ENCODE peak calls at places on chromosome 6, in seven cellular contexts. D, J, C, S, W, K and B are unnamed samples.

GRCh38 chr6:71181565-71181964 is 107.0 kb upstream of the OGFRL1 start:
- DNase-seq in K (no peak), S (peak), W (no peak), D (peak), C (peak), J (peak), B (peak)

GRCh38 chr6:2149370-2150006 is 95.9 kb downstream of the GMDS start:
- DNase-seq in S (no peak), K (peak), J (no peak), C (no peak), W (no peak), D (no peak), B (no peak)

GRCh38 chr6:12941422-12941821 is 224.9 kb downstream of the PHACTR1 start:
- DNase-seq in C (no peak), J (peak), W (no peak), K (no peak), S (no peak), D (peak), B (no peak)

GRCh38 chr6:137033828-137034227 is 10.9 kb downstream of the IL20RA start:
- DNase-seq in J (peak), C (no peak), K (no peak), W (no peak), S (no peak), D (no peak), B (no peak)

GRCh38 chr6:3499603-3500002 is 42.8 kb upstream of the SLC22A23 start:
- DNase-seq in C (no peak), S (no peak), K (no peak), W (no peak), D (no peak), J (no peak), B (no peak)

GRCh38 chr6:157665172-157665571 is 157.9 kb upstream of the SNX9 start:
- DNase-seq in D (no peak), C (no peak), S (no peak), J (no peak), W (no peak), K (no peak), B (no peak)

GRCh38 chr6:32685603-32686002 is 19.1 kb upstream of the HLA-DQB1 start:
- DNase-seq in C (peak), J (peak), D (no peak), S (no peak), W (peak), K (no peak), B (no peak)

GRCh38 chr6:170099387-170099786 is 191.5 kb downstream of the DLL1 start:
- DNase-seq in K (no peak), C (no peak), D (no peak), S (no peak), J (no peak), W (no peak), B (no peak)

GRCh38 chr6:12354499-12354898 is 64.3 kb downstream of the EDN1 start:
- DNase-seq in K (no peak), W (peak), J (peak), D (peak), C (peak), S (peak), B (no peak)

GRCh38 chr6:125947581-125947980 is 9.0 kb upstream of the HINT3 start:
- DNase-seq in C (peak), J (peak), K (no peak), S (peak), D (peak), W (no peak), B (peak)

GRCh38 chr6:1445650-1446645 is 56.6 kb downstream of the FOXF2 start:
- DNase-seq in W (no peak), S (no peak), D (no peak), K (no peak), J (no peak), C (no peak), B (no peak)

GRCh38 chr6:11747021-11747420 is 31.6 kb downstream of the ADTRP start:
- DNase-seq in K (no peak), D (no peak), S (peak), W (no peak), C (no peak), J (peak), B (no peak)

GRCh38 chr6:26543953-26544352 is 5.8 kb downstream of the HMGN4 start:
- DNase-seq in W (peak), K (no peak), C (peak), D (peak), J (no peak), S (peak), B (peak)

GRCh38 chr6:139248911-139249310 is 42.9 kb downstream of the TXLNB start:
- DNase-seq in K (no peak), J (no peak), S (no peak), D (no peak), C (no peak), W (no peak), B (no peak)

GRCh38 chr6:21305827-21306469 is 287.6 kb upstream of the SOX4 start:
- DNase-seq in J (peak), S (no peak), K (peak), W (no peak), C (peak), D (peak), B (peak)

GRCh38 chr6:91646649-91647048 is 1059.8 kb upstream of the MAP3K7 start:
- DNase-seq in W (no peak), J (no peak), D (no peak), K (no peak), C (no peak), S (no peak), B (no peak)

GRCh38 chr6:44624226-44624625 is 236.7 kb downstream of the CDC5L start:
- DNase-seq in K (no peak), S (no peak), J (no peak), D (no peak), W (no peak), C (no peak), B (no peak)

GRCh38 chr6:152750694-152751093 is at the start of gene VIP:
- DNase-seq in D (peak), K (no peak), S (peak), J (peak), C (peak), W (no peak), B (peak)

GRCh38 chr6:143970827-143971226 is 37.2 kb downstream of the PLAGL1 start:
- DNase-seq in K (no peak), S (no peak), W (no peak), C (no peak), J (no peak), D (peak), B (no peak)

GRCh38 chr6:149499066-149499465 is 14.3 kb upstream of the ZC3H12D start:
- DNase-seq in J (peak), D (peak), K (peak), W (no peak), S (peak), C (peak), B (peak)